ENCODE peak calls at places on chromosomes 13 and 19, in nine cellular contexts. M is HCT116; J is NAMALWA; W is GM23248; Y is brain microvascular endothelial cell; Q is HS-5; S is stimulated activated CD8-positive, alpha-beta memory T cell treated with anti-CD3 and anti-CD28 coated beads, Interleukin-4, amount 100 ng/mL, for 1 hour; K is neural crest cell; T is stimulated activated CD4-positive, alpha-beta T cell treated with anti-CD3 and anti-CD28 coated beads, TNF-alpha, amount 100 ng/mL, for 24 hours. F is an unnamed sample.
A peak's percentile ranks its signal among the peaks of the same experiment; 100 is the strongest.

GRCh38 chr13:113838711-113839201 is 25.1 kb downstream of the GAS6 start:
- DNase-seq in M (no peak), J (no peak), W (no peak), Y (no peak), Q (no peak), S (no peak), K (no peak), T (no peak), F (no peak)

GRCh38 chr19:16825312-16826168 is 3.7 kb upstream of the SIN3B start:
- DNase-seq in M (no peak), J (no peak), W (peak; percentile 68), Y (peak; percentile 50), Q (no peak), S (no peak), K (no peak), T (no peak), F (peak; percentile 38)

GRCh38 chr13:38395505-38395803 is 45.8 kb downstream of the UFM1 start:
- DNase-seq in M (no peak), J (no peak), W (peak; percentile 35), Y (no peak), Q (no peak), S (no peak), K (no peak), T (no peak), F (no peak)

GRCh38 chr19:47272448-47273312 is 2.0 kb upstream of the INAFM1 start:
- DNase-seq in M (no peak), J (no peak), W (peak; percentile 52), Y (no peak), Q (no peak), S (no peak), K (no peak), T (no peak), F (peak; percentile 58)

GRCh38 chr19:12664406-12665280 is 1.9 kb downstream of the MAN2B1 start:
- DNase-seq in M (no peak), J (peak; percentile 47), W (peak; percentile 26), Y (no peak), Q (no peak), S (no peak), K (no peak), T (no peak), F (peak; percentile 54)

GRCh38 chr19:33316521-33317284 is 14.4 kb upstream of the CEBPA start:
- DNase-seq in M (no peak), J (no peak), W (no peak), Y (no peak), Q (no peak), S (no peak), K (no peak), T (no peak), F (peak; percentile 79)

GRCh38 chr19:7618366-7618765 is 11.0 kb downstream of the XAB2 start:
- DNase-seq in M (no peak), J (no peak), W (peak; percentile 24), Y (no peak), Q (no peak), S (no peak), K (no peak), T (no peak), F (peak; percentile 41)

GRCh38 chr13:30388401-30389283 is 33.7 kb upstream of the UBE2L5 start:
- DNase-seq in M (no peak), J (no peak), W (peak; percentile 91), Y (no peak), Q (no peak), S (no peak), K (no peak), T (no peak), F (no peak)

GRCh38 chr13:113245858-113246791 is 36.7 kb downstream of the CUL4A start:
- DNase-seq in M (no peak), J (no peak), W (peak; percentile 30), Y (no peak), Q (no peak), S (no peak), K (no peak), T (no peak), F (no peak)

GRCh38 chr13:102948006-102948405 is 102.2 kb downstream of the ERCC5 start:
- DNase-seq in M (no peak), J (no peak), W (no peak), Y (no peak), Q (no peak), S (no peak), K (no peak), T (no peak), F (no peak)

GRCh38 chr13:109919715-109920375 is 133.5 kb upstream of the IRS2 start:
- DNase-seq in M (no peak), J (no peak), W (peak; percentile 33), Y (peak; percentile 37), Q (no peak), S (no peak), K (no peak), T (no peak), F (no peak)

F was measured in colonic mucosa.